ENCODE peak calls at places on chromosomes 13 and 19, in eight cellular contexts. E is A549, I is stomach, W is tibial nerve, D is H1, Q is esophagus muscularis mucosa, J is suprapubic skin, Z is upper lobe of left lung. F is an unnamed sample.

GRCh38 chr13:51154029-51154555 is 43.0 kb upstream of the C13orf42 start:
- DNase-seq in Z (no peak), D (no peak), E (no peak), W (no peak), Q (peak), I (no peak), J (no peak), F (no peak)

GRCh38 chr19:51689751-51690358 is 3.3 kb upstream of the SPACA6 start:
- DNase-seq in E (peak), Q (peak), W (peak), J (no peak), Z (no peak), D (no peak), I (no peak), F (peak)

GRCh38 chr13:72383646-72384045 is 343.8 kb downstream of the MZT1 start:
- DNase-seq in W (no peak), Z (no peak), J (no peak), I (no peak), E (no peak), D (no peak), Q (no peak), F (no peak)

GRCh38 chr13:110062077-110062776 is 244.7 kb downstream of the COL4A1 start:
- DNase-seq in D (no peak), Q (no peak), I (no peak), E (no peak), W (no peak), Z (no peak), J (no peak), F (no peak)

GRCh38 chr19:4507150-4507452 is 11.2 kb downstream of the PLIN4 start:
- DNase-seq in I (no peak), W (no peak), J (no peak), Q (no peak), E (no peak), D (no peak), Z (no peak), F (peak)

GRCh38 chr19:12867120-12868099 is 13.8 kb downstream of the DNASE2 start:
- DNase-seq in E (no peak), D (peak), Z (peak), Q (no peak), I (peak), J (peak), W (no peak), F (peak)

GRCh38 chr13:111206148-111206547 is 91.0 kb downstream of the ARHGEF7 start:
- DNase-seq in I (no peak), Q (no peak), E (no peak), D (no peak), J (no peak), Z (no peak), W (no peak), F (no peak)

GRCh38 chr19:18128044-18128443 is 24.9 kb upstream of the PIK3R2 start:
- DNase-seq in Q (no peak), W (no peak), E (no peak), D (no peak), J (no peak), Z (peak), I (no peak), F (no peak)

GRCh38 chr13:109976206-109976997 is 190.0 kb upstream of the IRS2 start:
- DNase-seq in W (no peak), Z (no peak), J (no peak), I (no peak), E (no peak), D (no peak), Q (no peak), F (no peak)

GRCh38 chr19:14118165-14119051 is 846 bp upstream of the PRKACA start:
- DNase-seq in J (peak), E (no peak), Z (peak), I (peak), Q (peak), W (peak), D (no peak), F (peak)

GRCh38 chr19:50457300-50457699 is 19.0 kb upstream of the EMC10 start:
- DNase-seq in I (no peak), E (no peak), J (no peak), Z (no peak), D (no peak), Q (no peak), W (no peak), F (no peak)

GRCh38 chr13:70723732-70724131 is 615.5 kb upstream of the KLHL1 start:
- DNase-seq in E (no peak), I (no peak), Q (no peak), J (no peak), D (no peak), W (no peak), Z (no peak), F (no peak)

GRCh38 chr19:4338441-4339350 is at the start of gene STAP2:
- DNase-seq in J (peak), D (no peak), E (no peak), I (peak), W (no peak), Z (peak), Q (no peak), F (peak)

GRCh38 chr19:16920816-16921529 is 32.2 kb downstream of the F2RL3 start:
- DNase-seq in I (no peak), D (no peak), Z (no peak), E (no peak), J (no peak), Q (no peak), W (no peak), F (no peak)

GRCh38 chr19:10114651-10115391 is 3.3 kb downstream of the P2RY11 start:
- DNase-seq in I (no peak), W (no peak), D (no peak), J (no peak), Q (no peak), Z (no peak), E (no peak), F (peak)

GRCh38 chr13:31060655-31061054 is 101.0 kb downstream of the HSPH1 start:
- DNase-seq in E (no peak), Q (no peak), I (no peak), W (no peak), D (no peak), J (no peak), Z (no peak), F (no peak)

GRCh38 chr19:21491161-21491560 is 14.2 kb upstream of the ZNF429 start:
- DNase-seq in W (no peak), D (no peak), J (no peak), Z (peak), E (no peak), Q (no peak), I (no peak), F (no peak)

GRCh38 chr13:86757236-86757978 is 913.8 kb upstream of the SLITRK5 start:
- DNase-seq in Q (no peak), W (no peak), J (no peak), D (peak), Z (no peak), I (no peak), E (no peak), F (no peak)

GRCh38 chr19:3748965-3749364 is 12.5 kb downstream of the APBA3 start:
- DNase-seq in Z (peak), I (peak), W (no peak), D (no peak), E (no peak), J (no peak), Q (no peak), F (no peak)

GRCh38 chr13:65378943-65379519 is 1851.1 kb downstream of the PCDH9 start:
- DNase-seq in E (no peak), W (no peak), Q (no peak), Z (no peak), J (no peak), D (no peak), I (no peak), F (no peak)

GRCh38 chr13:53098455-53098854 is 69.8 kb downstream of the OLFM4 start:
- DNase-seq in Z (no peak), I (no peak), E (no peak), D (no peak), J (no peak), Q (no peak), W (no peak), F (no peak)

GRCh38 chr13:99354371-99354951 is 47.3 kb upstream of the GPR183 start:
- DNase-seq in Z (no peak), E (no peak), I (no peak), J (no peak), W (no peak), D (no peak), Q (peak), F (no peak)

GRCh38 chr13:26923824-26924605 is 163.4 kb upstream of the GPR12 start:
- DNase-seq in Z (no peak), Q (no peak), E (no peak), D (no peak), I (no peak), W (no peak), J (no peak), F (no peak)

GRCh38 chr13:97188207-97188606 is 33.9 kb upstream of the MBNL2 start:
- DNase-seq in I (no peak), J (no peak), Q (no peak), E (no peak), W (no peak), D (no peak), Z (no peak), F (no peak)

GRCh38 chr19:33469171-33470039 is 52.2 kb downstream of the PEPD start:
- DNase-seq in J (no peak), D (no peak), I (no peak), Q (no peak), W (no peak), Z (peak), E (no peak), F (no peak)

GRCh38 chr19:15378529-15379082 is 981 bp downstream of the AKAP8 start:
- DNase-seq in Z (peak), W (peak), Q (no peak), J (peak), I (peak), D (no peak), E (peak), F (no peak)

GRCh38 chr19:10019246-10019645 is 6.0 kb downstream of the RDH8 start:
- DNase-seq in D (no peak), W (no peak), E (no peak), J (no peak), I (no peak), Z (no peak), Q (no peak), F (no peak)

GRCh38 chr19:19661675-19662251 is 1.7 kb downstream of the ATP13A1 start:
- DNase-seq in J (peak), W (no peak), I (no peak), D (no peak), E (no peak), Q (no peak), Z (no peak), F (no peak)

GRCh38 chr13:39107484-39108040 is 69.3 kb downstream of the NHLRC3 start:
- DNase-seq in E (no peak), W (no peak), J (no peak), D (no peak), Q (no peak), Z (no peak), I (no peak), F (no peak)

GRCh38 chr13:85806553-85807175 is 7.4 kb upstream of the SLITRK6 start:
- DNase-seq in D (no peak), Q (no peak), Z (no peak), J (no peak), E (no peak), I (no peak), W (no peak), F (no peak)

DNA sequence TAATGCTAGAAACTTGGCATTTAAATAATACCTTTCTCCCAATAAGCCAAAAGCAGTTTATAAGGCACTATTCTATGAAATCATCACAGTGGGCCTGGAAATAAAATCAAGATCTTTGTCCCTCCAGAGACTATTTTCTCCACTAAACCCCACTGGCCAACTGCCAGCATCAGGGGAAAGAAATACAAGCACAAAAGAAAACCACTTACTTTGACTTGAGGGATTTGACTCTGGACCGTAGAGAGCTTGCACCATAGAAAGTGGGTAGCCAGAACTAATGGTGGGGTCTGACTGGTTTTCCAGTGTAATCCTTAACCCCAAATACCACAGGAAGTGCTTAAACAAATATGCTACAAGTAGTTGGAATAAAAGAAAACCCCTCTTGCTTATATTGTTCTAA is 71.8 kb downstream of the DCLK1 start:
- DNase-seq in E (no peak), I (no peak), Z (no peak), W (peak), J (no peak), D (no peak), Q (no peak), F (peak)
- TF ChIP-seq EP300 in E (no peak), I (no peak), Z (no peak), W (no peak), J (no peak), D (no peak), Q (no peak), F (no peak)

GRCh38 chr13:49253310-49253709 is 5.6 kb downstream of the CDADC1 start:
- DNase-seq in D (no peak), J (no peak), Q (no peak), I (no peak), E (no peak), W (no peak), Z (no peak), F (no peak)
- TF ChIP-seq EP300 in D (no peak), J (no peak), Q (no peak), I (no peak), E (no peak), W (no peak), Z (no peak), F (no peak)

DNA sequence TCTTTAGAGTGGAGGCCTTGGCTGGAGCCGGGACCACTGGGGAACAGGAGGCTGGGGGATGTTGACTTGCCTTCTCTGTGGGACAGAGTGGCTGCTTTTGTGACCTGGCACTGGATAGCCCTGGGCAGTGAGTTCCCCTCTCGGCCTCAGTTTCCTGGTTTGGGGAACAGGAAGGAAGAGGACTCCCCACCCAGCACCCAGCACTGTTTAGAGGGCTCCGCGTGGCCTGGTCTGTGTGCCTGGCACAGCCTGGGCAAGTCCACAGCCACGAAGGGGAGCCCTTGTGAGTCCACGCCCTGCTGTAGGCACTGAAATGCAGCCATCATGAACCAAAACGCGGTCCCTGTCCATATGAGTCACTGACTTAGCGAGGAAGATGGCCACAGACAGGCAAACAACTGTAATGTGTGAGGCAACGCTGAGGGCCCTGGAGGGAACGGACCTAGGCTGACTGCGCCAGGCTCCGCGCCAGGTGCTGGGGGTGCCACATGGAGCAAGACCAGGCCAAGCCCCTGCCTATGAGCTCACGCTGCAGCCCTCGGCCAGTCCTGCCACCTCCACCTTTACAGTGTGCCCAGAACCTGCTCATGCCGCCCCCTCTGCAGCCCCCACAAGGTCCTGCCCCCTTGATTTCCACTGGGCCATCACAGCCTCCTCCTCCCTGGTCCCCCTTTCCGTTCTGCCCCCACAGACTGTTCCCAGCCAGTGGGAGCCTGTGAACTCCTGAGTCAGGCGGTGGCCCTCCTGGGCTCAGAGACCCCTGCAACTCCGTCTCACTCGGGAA is 35.5 kb downstream of the PAK4 start:
- DNase-seq in W (no peak), J (no peak), D (no peak), E (no peak), Z (no peak), Q (no peak), I (no peak), F (no peak)
- TF ChIP-seq EP300 in W (no peak), J (no peak), D (no peak), E (no peak), Z (no peak), Q (no peak), I (no peak), F (no peak)

GRCh38 chr19:46489445-46490272 is 6.0 kb downstream of the PNMA8B start:
- DNase-seq in W (peak), Z (no peak), I (peak), Q (no peak), E (no peak), D (no peak), J (peak), F (peak)
- TF ChIP-seq EP300 in W (peak), Z (no peak), I (no peak), Q (no peak), E (no peak), D (no peak), J (no peak), F (no peak)

GRCh38 chr13:32587014-32587773 is 942 bp downstream of the PDS5B start:
- DNase-seq in Q (no peak), J (peak), W (peak), I (peak), E (peak), D (no peak), Z (peak), F (peak)
- TF ChIP-seq EP300 in Q (no peak), J (no peak), W (peak), I (no peak), E (no peak), D (no peak), Z (no peak), F (no peak)

DNA sequence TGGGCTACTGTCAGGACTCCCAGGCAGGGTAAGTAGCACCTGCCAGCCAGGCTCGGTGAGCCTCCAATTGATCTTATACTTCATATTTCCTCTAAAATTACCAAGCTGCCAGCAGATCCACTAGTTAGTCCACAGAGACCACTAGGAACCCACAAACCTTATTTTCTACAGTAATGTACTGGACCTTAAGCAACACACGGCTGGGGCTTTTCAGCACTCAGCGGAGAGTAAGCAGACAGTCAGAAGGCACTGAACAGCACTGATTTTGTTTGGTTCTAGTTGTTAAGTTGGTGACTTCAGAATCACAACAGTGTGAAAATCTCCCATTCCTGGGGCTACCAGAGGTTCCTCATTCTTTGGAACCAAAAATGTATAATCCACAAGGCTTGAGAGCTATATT is 56.1 kb downstream of the MRPL57 start:
- DNase-seq in J (no peak), E (no peak), Q (no peak), W (no peak), I (no peak), D (no peak), Z (no peak), F (no peak)
- TF ChIP-seq EP300 in J (no peak), E (no peak), Q (no peak), W (no peak), I (no peak), D (no peak), Z (no peak), F (no peak)

GRCh38 chr13:113074876-113075275 is 30.7 kb upstream of the F7 start:
- DNase-seq in I (no peak), D (no peak), J (no peak), Q (no peak), W (no peak), E (no peak), Z (no peak), F (no peak)
- TF ChIP-seq EP300 in I (no peak), D (no peak), J (no peak), Q (no peak), W (no peak), E (no peak), Z (no peak), F (no peak)

GRCh38 chr19:58439576-58440554 is at the start of gene ZNF132:
- DNase-seq in I (peak), Q (peak), E (peak), Z (peak), J (peak), D (peak), W (peak), F (peak)
- TF ChIP-seq EP300 in I (no peak), Q (no peak), E (no peak), Z (no peak), J (no peak), D (no peak), W (peak), F (peak)

DNA sequence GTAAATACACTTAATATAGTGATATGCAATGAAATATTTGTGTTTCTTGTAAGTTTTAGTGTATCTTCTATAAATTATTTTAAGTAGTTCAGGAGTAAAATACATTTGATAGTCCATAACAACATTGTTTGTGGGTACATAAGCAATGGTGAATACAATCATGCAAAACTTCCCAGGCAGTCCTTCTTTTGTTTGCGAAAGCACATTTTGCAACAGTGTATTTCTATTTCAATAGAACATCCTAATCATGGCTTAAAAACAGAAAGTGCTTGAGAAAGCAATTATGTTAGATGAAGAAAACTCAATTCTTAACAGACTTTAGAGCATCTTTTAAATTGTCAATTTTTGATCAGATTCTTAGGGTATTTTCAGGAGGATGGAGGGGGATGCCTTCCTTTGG is 155.6 kb downstream of the POSTN start:
- DNase-seq in E (no peak), D (no peak), W (no peak), Q (no peak), J (no peak), I (no peak), Z (no peak), F (no peak)
- TF ChIP-seq EP300 in E (no peak), D (no peak), W (no peak), Q (no peak), J (no peak), I (no peak), Z (no peak), F (no peak)